ENCODE peak calls at places on chromosomes 4 and X, in four cellular contexts. F, W, C and O are unnamed samples.
A peak's percentile ranks its signal among the peaks of the same experiment; 100 is the strongest.

GRCh38 chrX:118495061-118495921 is at the start of gene DOCK11:
- DNase-seq in F (peak; percentile 57), C (peak; percentile 48), W (peak; percentile 84), O (peak; percentile 77)

GRCh38 chr4:186144180-186144579 is 39.7 kb downstream of the FAM149A start:
- DNase-seq in W (peak; percentile 55), F (peak; percentile 16), C (peak; percentile 29), O (peak; percentile 52)

GRCh38 chrX:9873952-9874351 is 87.7 kb downstream of the SHROOM2 start:
- DNase-seq in C (no peak), W (peak; percentile 41), F (peak; percentile 61), O (no peak)

GRCh38 chr4:113653871-113654270 is 107.7 kb downstream of the CAMK2D start:
- DNase-seq in F (no peak), W (no peak), C (no peak), O (no peak)

GRCh38 chrX:38055170-38055847 is 49.0 kb downstream of the SYTL5 start:
- DNase-seq in F (peak; percentile 73), C (peak; percentile 60), W (no peak), O (peak; percentile 76)

GRCh38 chr4:127622923-127623754 is 9.6 kb upstream of the INTU start:
- DNase-seq in W (peak; percentile 87), C (peak; percentile 64), F (no peak), O (peak; percentile 25)

GRCh38 chr4:76562851-76563803 is 128.1 kb downstream of the SHROOM3 start:
- DNase-seq in C (peak; percentile 43), F (peak; percentile 76), W (no peak), O (peak; percentile 59)

GRCh38 chrX:16528620-16529019 is 121.3 kb upstream of the S100G start:
- DNase-seq in F (no peak), W (no peak), C (no peak), O (no peak)

GRCh38 chrX:141673946-141674345 is 24.6 kb downstream of the SPANXD start:
- DNase-seq in F (peak; percentile 65), C (no peak), W (no peak), O (no peak)

GRCh38 chr4:101210331-101210730 is 137.0 kb downstream of the PPP3CA start:
- DNase-seq in W (no peak), C (no peak), F (no peak), O (no peak)

GRCh38 chrX:24117288-24117687 is 32.2 kb upstream of the ZFX start:
- DNase-seq in F (peak; percentile 62), C (peak; percentile 37), W (no peak), O (peak; percentile 66)

GRCh38 chr4:126560794-126561193 is 1072.0 kb upstream of the INTU start:
- DNase-seq in C (no peak), W (no peak), F (peak; percentile 35), O (no peak)

GRCh38 chrX:80016182-80016581 is 1.6 kb downstream of the TBX22 start:
- DNase-seq in F (no peak), C (no peak), W (no peak), O (no peak)

GRCh38 chr4:34953145-34953799 is 1291.0 kb downstream of the ARAP2 start:
- DNase-seq in F (peak; percentile 74), W (peak; percentile 10), C (no peak), O (no peak)

GRCh38 chrX:84729809-84730208 is 227.6 kb upstream of the HDX start:
- DNase-seq in F (peak; percentile 42), W (peak; percentile 58), C (peak; percentile 25), O (no peak)

GRCh38 chr4:125314676-125315570 is at the start of gene FAT4:
- DNase-seq in F (peak; percentile 85), W (peak; percentile 95), C (peak; percentile 94), O (peak; percentile 97)
- TF ChIP-seq EZH2 in F (no peak), W (no peak), C (no peak), O (no peak)

GRCh38 chrX:70336767-70337166 is 46.9 kb downstream of the KIF4A start:
- DNase-seq in F (no peak), C (no peak), W (no peak), O (no peak)

GRCh38 chrX:70338290-70338689 is 48.4 kb downstream of the KIF4A start:
- DNase-seq in F (no peak), W (no peak), C (no peak), O (no peak)

GRCh38 chrX:70331161-70331560 is 41.3 kb downstream of the KIF4A start:
- DNase-seq in W (no peak), F (peak; percentile 51), C (no peak), O (peak; percentile 13)

DNA sequence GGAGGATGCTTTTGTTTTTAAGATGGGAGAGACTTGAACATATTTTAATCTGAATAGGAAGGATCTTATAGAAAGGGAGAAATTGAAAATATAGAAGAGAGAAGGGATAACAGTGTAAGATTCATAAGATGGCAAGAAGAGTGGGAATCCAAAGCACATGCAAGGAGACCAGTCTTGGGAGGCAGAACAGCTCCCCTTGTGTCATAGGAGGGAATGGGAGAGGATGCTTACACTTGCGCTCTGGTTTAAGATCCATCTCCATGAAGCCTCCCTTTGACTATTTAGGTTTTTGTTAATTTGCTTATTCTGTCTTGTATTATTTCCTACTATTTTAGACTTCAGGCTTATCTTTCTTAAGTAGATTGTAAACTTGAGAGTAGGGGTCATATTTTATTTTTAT is 42.7 kb downstream of the KIF4A start:
- DNase-seq in F (no peak), C (no peak), W (no peak), O (no peak)
- H3K9me3 ChIP-seq in F (no peaks in the 10 kb centered on the region), C (no peaks in the 10 kb centered on the region), W (peaks cover 3% of the 10 kb centered on the region), O (no peaks in the 10 kb centered on the region)

GRCh38 chr4:151717271-151717670 is 43.5 kb downstream of the GATB start:
- DNase-seq in W (peak; percentile 17), C (no peak), F (no peak), O (no peak)

GRCh38 chr4:151717909-151718613 is 42.7 kb downstream of the GATB start:
- DNase-seq in F (no peak), W (no peak), C (no peak), O (no peak)

GRCh38 chr4:151721466-151721865 is 39.3 kb downstream of the GATB start:
- DNase-seq in W (no peak), C (no peak), F (no peak), O (no peak)

GRCh38 chr4:151719045-151719743 is 41.6 kb downstream of the GATB start:
- DNase-seq in W (peak; percentile 18), F (no peak), C (no peak), O (no peak)

GRCh38 chr4:151719935-151720334 is 40.9 kb downstream of the GATB start:
- DNase-seq in C (no peak), F (no peak), W (no peak), O (no peak)
- H3K27ac ChIP-seq in C (no peak overlapping the region), F (no peak overlapping the region), W (no peak overlapping the region), O (no peak overlapping the region)

GRCh38 chrX:151176351-151176750 is at the start of gene GPR50:
- DNase-seq in C (no peak), F (no peak), W (peak; percentile 41), O (no peak)

GRCh38 chrX:151177141-151178027 is 1.0 kb downstream of the GPR50 start:
- DNase-seq in W (peak; percentile 63), C (no peak), F (no peak), O (no peak)

GRCh38 chrX:151178746-151179145 is 2.4 kb downstream of the GPR50 start:
- DNase-seq in W (peak; percentile 6), F (no peak), C (no peak), O (no peak)

GRCh38 chrX:151174581-151175282 is 1.7 kb upstream of the GPR50 start:
- DNase-seq in W (peak; percentile 68), C (no peak), F (no peak), O (no peak)

GRCh38 chrX:151175283-151176062 is 911 bp upstream of the GPR50 start:
- DNase-seq in F (no peak), C (no peak), W (peak; percentile 45), O (no peak)
- TF ChIP-seq EZH2 in F (no peak), C (peak; percentile 95), W (peak; percentile 38), O (no peak)

GRCh38 chr4:28921886-28922285 is 1798.3 kb upstream of the PCDH7 start:
- DNase-seq in W (no peak), C (peak; percentile 69), F (peak; percentile 3), O (peak; percentile 66)

GRCh38 chr4:28918871-28919270 is 1801.3 kb upstream of the PCDH7 start:
- DNase-seq in C (no peak), F (no peak), W (no peak), O (no peak)

GRCh38 chr4:28916585-28916984 is 1803.6 kb upstream of the PCDH7 start:
- DNase-seq in C (peak; percentile 24), F (peak; percentile 37), W (no peak), O (no peak)
- H3K9me3 ChIP-seq in C (no peaks in the 10 kb centered on the region), F (no peaks in the 10 kb centered on the region), W (no peaks in the 10 kb centered on the region), O (no peaks in the 10 kb centered on the region)

DNA sequence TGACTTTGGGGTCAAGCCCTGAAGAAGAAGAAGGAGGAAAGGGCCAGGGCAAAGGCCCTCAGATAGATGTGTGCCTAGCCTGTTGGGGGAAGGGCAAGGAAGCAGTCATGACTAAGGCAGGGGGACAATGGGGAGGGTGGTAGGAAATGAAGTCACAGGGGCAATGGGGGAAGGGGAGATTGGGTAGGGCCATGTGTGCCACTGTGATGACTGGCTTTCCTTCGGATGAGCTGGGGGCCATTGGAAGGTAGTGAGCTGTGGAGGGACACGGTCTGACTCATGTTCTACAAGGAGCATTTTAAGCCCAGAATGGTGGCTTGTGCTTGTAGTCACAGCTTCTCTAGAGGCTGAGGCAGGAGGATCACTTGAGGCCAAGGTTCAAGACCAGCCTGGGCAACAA is 642.0 kb downstream of the MID1IP1 start:
- DNase-seq in C (no peak), W (no peak), F (no peak), O (no peak)
- H3K27ac ChIP-seq in C (no peak overlapping the region), W (no peak overlapping the region), F (no peak overlapping the region), O (no peak overlapping the region)

GRCh38 chr4:1406946-1407656 is 859 bp upstream of the NKX1-1 start:
- DNase-seq in C (no peak), W (no peak), F (no peak), O (no peak)
- TF ChIP-seq EZH2 in C (peak; percentile 79), W (peak; percentile 98), F (no peak), O (peak; percentile 63)

DNA sequence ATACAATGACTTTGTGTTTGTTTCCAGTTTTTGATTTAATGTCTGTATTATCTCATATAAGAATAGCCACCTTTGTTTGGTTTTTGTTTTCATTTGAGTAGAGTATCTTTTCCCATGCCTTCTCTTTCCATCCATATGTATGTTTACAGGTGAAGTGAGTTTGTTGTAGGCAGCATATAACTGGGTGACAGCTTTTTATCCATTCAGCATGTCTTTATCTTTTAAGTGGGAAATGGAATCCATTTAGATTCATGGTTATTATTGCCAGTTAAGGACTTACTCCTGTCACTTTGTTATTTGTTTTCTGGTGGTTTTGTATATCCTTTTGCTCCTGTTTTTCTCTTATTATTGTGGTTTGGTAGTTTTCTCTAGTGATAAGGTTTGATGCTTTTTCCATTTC is 34.3 kb downstream of the SCLT1 start:
- DNase-seq in F (no peak), W (no peak), C (no peak), O (no peak)
- H3K9me3 ChIP-seq in F (peaks cover 9% of the 10 kb centered on the region), W (peaks cover 50% of the 10 kb centered on the region), C (peaks cover 19% of the 10 kb centered on the region), O (peaks cover 22% of the 10 kb centered on the region)

GRCh38 chrX:120372667-120373370 is 10.9 kb downstream of the ATP1B4 start:
- DNase-seq in C (no peak), F (no peak), W (no peak), O (no peak)
- H3K27ac ChIP-seq in C (no peak overlapping the region), F (no peak overlapping the region), W (no peak overlapping the region), O (no peak overlapping the region)